ENCODE peak calls at places on chromosome 20, in nine cellular contexts. A, O, S, E, F, T, N, I and Z are unnamed samples.

GRCh38 chr20:33798444-33798843 is 12.7 kb upstream of the CHMP4B start:
- DNase-seq in I (no peak), N (no peak), S (no peak), E (no peak), F (no peak), A (no peak), O (no peak), T (no peak), Z (no peak)

GRCh38 chr20:56897318-56897962 is 268.3 kb downstream of the TFAP2C start:
- DNase-seq in E (no peak), S (no peak), T (no peak), A (no peak), O (no peak), I (no peak), F (no peak), N (no peak), Z (no peak)

GRCh38 chr20:25050082-25050481 is 7.9 kb downstream of the ACSS1 start:
- DNase-seq in F (no peak), T (no peak), E (no peak), A (no peak), S (no peak), I (no peak), O (no peak), N (no peak), Z (no peak)

GRCh38 chr20:12053348-12053747 is 135.7 kb downstream of the BTBD3 start:
- DNase-seq in F (peak), I (no peak), O (peak), T (no peak), N (no peak), A (no peak), S (no peak), E (peak), Z (peak)

GRCh38 chr20:57372581-57373350 is 18.4 kb upstream of the RBM38 start:
- DNase-seq in A (no peak), S (no peak), T (no peak), N (no peak), I (no peak), E (no peak), O (no peak), F (no peak), Z (no peak)

GRCh38 chr20:58892126-58892931 is 39.8 kb downstream of the GNAS start:
- DNase-seq in F (peak), N (peak), E (peak), O (peak), S (peak), T (peak), A (peak), I (no peak), Z (peak)

GRCh38 chr20:3788685-3789155 is 2.2 kb upstream of the CENPB start:
- DNase-seq in E (no peak), O (no peak), A (peak), F (no peak), S (peak), I (no peak), N (no peak), T (peak), Z (no peak)

GRCh38 chr20:51906694-51907093 is 104.4 kb upstream of the SALL4 start:
- DNase-seq in S (no peak), N (no peak), O (no peak), T (no peak), A (no peak), E (no peak), I (no peak), F (no peak), Z (no peak)

GRCh38 chr20:48841196-48841860 is 13.5 kb upstream of the PREX1 start:
- DNase-seq in A (no peak), F (no peak), N (no peak), S (no peak), E (peak), T (no peak), O (no peak), I (no peak), Z (no peak)
- H3K4me3 ChIP-seq in A (no peak), F (no peak), N (no peak), S (no peak), E (no peak), T (no peak), O (no peak), I (no peak), Z (no peak)

GRCh38 chr20:1440024-1440423 is 26.6 kb downstream of the NSFL1C start:
- DNase-seq in T (no peak), F (peak), N (no peak), S (no peak), O (no peak), A (peak), I (no peak), E (no peak), Z (peak)
- TF ChIP-seq CTCF in T (no peak), F (peak), N (no peak), S (no peak), O (peak), A (peak), I (peak), E (peak), Z (peak)

GRCh38 chr20:10217517-10218410 is 866 bp upstream of the SNAP25 start:
- DNase-seq in A (peak), O (peak), S (peak), N (no peak), I (peak), T (no peak), E (peak), F (peak), Z (peak)
- H3K4me3 ChIP-seq in A (peak), O (peak), S (peak), N (no peak), I (peak), T (peak), E (no peak), F (peak), Z (peak)

DNA sequence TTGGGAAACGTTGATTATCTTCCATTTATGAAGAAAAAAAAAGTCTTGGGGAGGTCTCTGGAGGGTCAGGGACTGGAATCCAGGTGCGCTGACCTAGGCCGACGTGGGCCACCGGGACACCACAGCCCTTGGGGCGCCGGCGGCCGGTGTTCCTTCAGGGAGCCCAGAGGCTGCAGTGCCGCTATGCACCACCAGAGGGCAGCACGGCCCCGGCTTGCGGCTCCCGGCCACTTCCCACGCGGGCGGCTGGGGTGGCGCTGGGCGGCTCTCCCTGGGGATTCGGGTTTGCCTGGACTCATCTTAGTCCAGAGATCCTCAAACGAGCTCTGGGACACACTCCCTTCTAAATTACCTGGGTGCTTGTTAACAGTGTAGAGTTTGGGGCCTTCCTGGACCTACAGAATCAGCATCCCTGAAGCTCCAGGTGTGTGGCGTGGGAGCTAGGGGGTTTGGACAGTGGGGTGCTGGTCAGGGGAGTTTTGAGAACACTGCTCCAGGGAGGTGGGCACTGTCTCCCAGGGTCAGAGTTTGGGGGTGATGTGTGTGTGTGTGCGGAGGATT is 23.0 kb upstream of the GTSF1L start:
- DNase-seq in A (peak), S (peak), N (peak), F (peak), O (peak), T (peak), I (no peak), E (peak), Z (peak)
- TF ChIP-seq CTCF in A (peak), S (no peak), N (peak), F (peak), O (peak), T (peak), I (peak), E (peak), Z (peak)

GRCh38 chr20:6767166-6767535 is 335 bp upstream of the BMP2 start:
- DNase-seq in O (no peak), A (no peak), F (no peak), S (peak), N (no peak), T (no peak), I (no peak), E (no peak), Z (no peak)

GRCh38 chr20:6767536-6768227 is at the start of gene BMP2:
- DNase-seq in A (peak), E (peak), F (peak), I (no peak), N (peak), T (peak), O (peak), S (peak), Z (peak)

GRCh38 chr20:6766433-6766832 is 1.1 kb upstream of the BMP2 start:
- DNase-seq in T (no peak), F (no peak), N (no peak), S (no peak), I (no peak), A (no peak), E (no peak), O (no peak), Z (no peak)

GRCh38 chr20:6768228-6769185 is 1.0 kb downstream of the BMP2 start:
- DNase-seq in N (peak), O (peak), I (no peak), F (peak), A (peak), E (peak), S (peak), T (peak), Z (peak)

GRCh38 chr20:6769953-6770831 is 2.7 kb downstream of the BMP2 start:
- DNase-seq in O (peak), N (peak), I (no peak), T (peak), E (peak), F (peak), S (peak), A (no peak), Z (peak)
- H3K4me3 ChIP-seq in O (peak), N (peak), I (peak), T (peak), E (peak), F (peak), S (peak), A (no peak), Z (peak)